ENCODE peak calls at places on chromosomes 6 and 20, in five cellular contexts. K is nephron progenitor cell, R is D721Med, S is WTC11, F is AG04450. I is an unnamed sample.

GRCh38 chr20:31638317-31638716 is 605 bp downstream of the COX4I2 start:
- DNase-seq in K (no peak), R (no peak), S (no peak), F (no peak), I (no peak)

GRCh38 chr6:43286456-43286994 is 11.5 kb upstream of the SLC22A7 start:
- DNase-seq in K (no peak), R (no peak), S (no peak), F (no peak), I (no peak)

GRCh38 chr20:35008411-35009342 is 53.0 kb downstream of the MYH7B start:
- DNase-seq in K (no peak), R (no peak), S (no peak), F (no peak), I (no peak)

GRCh38 chr6:134945045-134945444 is 4.9 kb downstream of the ALDH8A1 start:
- DNase-seq in K (no peak), R (no peak), S (no peak), F (no peak), I (no peak)

GRCh38 chr20:577167-577791 is 32.8 kb downstream of the TCF15 start:
- DNase-seq in K (no peak), R (no peak), S (no peak), F (no peak), I (peak; percentile 28)

GRCh38 chr6:90184334-90185298 is 112.0 kb downstream of the BACH2 start:
- DNase-seq in K (no peak), R (no peak), S (no peak), F (peak; percentile 46), I (no peak)

GRCh38 chr6:170080169-170080827 is 210.6 kb downstream of the DLL1 start:
- DNase-seq in K (no peak), R (no peak), S (no peak), F (no peak), I (no peak)

GRCh38 chr6:104689551-104690205 is 170.0 kb downstream of the HACE1 start:
- DNase-seq in K (no peak), R (peak; percentile 32), S (no peak), F (no peak), I (no peak)

GRCh38 chr6:166382500-166382932 is 224 bp downstream of the MPC1 start:
- DNase-seq in K (no peak), R (no peak), S (no peak), F (no peak), I (no peak)

GRCh38 chr20:24761220-24762065 is 187.6 kb upstream of the CST7 start:
- DNase-seq in K (no peak), R (no peak), S (no peak), F (no peak), I (no peak)

GRCh38 chr6:137361701-137362100 is 132.5 kb downstream of the OLIG3 start:
- DNase-seq in K (no peak), R (no peak), S (no peak), F (no peak), I (no peak)

GRCh38 chr6:20755631-20756030 is 221.4 kb downstream of the CDKAL1 start:
- DNase-seq in K (no peak), R (no peak), S (no peak), F (no peak), I (no peak)

GRCh38 chr20:52461602-52462001 is 270.0 kb upstream of the ZFP64 start:
- DNase-seq in K (no peak), R (no peak), S (no peak), F (no peak), I (no peak)

GRCh38 chr20:45419188-45420091 is 3.5 kb downstream of the PIGT start:
- DNase-seq in K (no peak), R (no peak), S (no peak), F (peak; percentile 63), I (no peak)

GRCh38 chr6:81491486-81492101 is 260.9 kb downstream of the TENT5A start:
- DNase-seq in K (no peak), R (no peak), S (no peak), F (no peak), I (no peak)

GRCh38 chr6:138979813-138980668 is 8.0 kb downstream of the REPS1 start:
- DNase-seq in K (no peak), R (no peak), S (no peak), F (no peak), I (no peak)

GRCh38 chr6:47524136-47524840 is 46.7 kb downstream of the CD2AP start:
- DNase-seq in K (no peak), R (no peak), S (no peak), F (no peak), I (no peak)

GRCh38 chr6:4805553-4806307 is 29.5 kb downstream of the CDYL start:
- DNase-seq in K (peak; percentile 52), R (peak; percentile 42), S (peak; percentile 73), F (no peak), I (peak; percentile 64)

GRCh38 chr6:122838060-122838780 is 49.2 kb downstream of the SMPDL3A start:
- DNase-seq in K (no peak), R (no peak), S (no peak), F (no peak), I (no peak)

GRCh38 chr6:156925718-156926607 is 148.8 kb downstream of the ARID1B start:
- DNase-seq in K (no peak), R (no peak), S (no peak), F (no peak), I (no peak)

GRCh38 chr6:147054871-147055270 is 149.3 kb upstream of the STXBP5 start:
- DNase-seq in K (no peak), R (no peak), S (no peak), F (no peak), I (no peak)

GRCh38 chr6:152273638-152274037 is 363.5 kb downstream of the SYNE1 start:
- DNase-seq in K (no peak), R (peak; percentile 26), S (peak; percentile 30), F (no peak), I (peak; percentile 16)

GRCh38 chr20:38779247-38780097 is 26.0 kb upstream of the PPP1R16B start:
- DNase-seq in K (no peak), R (no peak), S (peak; percentile 45), F (no peak), I (no peak)

DNA sequence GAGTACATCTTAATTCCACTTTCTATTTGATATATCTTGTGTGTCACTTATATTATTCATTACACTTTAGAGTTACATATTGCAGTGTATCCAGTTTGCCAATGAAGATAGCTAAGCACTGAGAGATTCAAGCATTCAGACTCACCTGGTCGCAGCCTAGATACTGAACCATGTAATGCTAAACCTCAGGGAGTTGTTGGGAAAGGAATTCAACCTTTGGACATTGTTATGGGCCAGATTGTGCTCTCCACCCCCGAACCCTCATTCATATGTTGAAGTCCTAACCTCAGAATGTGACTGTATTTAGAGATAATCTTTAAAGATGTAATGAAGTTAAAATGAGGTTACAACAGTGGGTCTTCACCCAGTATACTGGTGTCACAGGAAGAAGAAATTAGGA is 13.8 kb upstream of the KIF16B start:
- DNase-seq in K (no peak), R (no peak), S (no peak), F (no peak), I (no peak)
- TF ChIP-seq CTCF in K (no peak), R (no peak), S (no peak), F (no peak), I (no peak)

GRCh38 chr6:111552999-111553398 is 52.7 kb downstream of the TRAF3IP2 start:
- DNase-seq in K (no peak), R (no peak), S (no peak), F (no peak), I (no peak)

GRCh38 chr6:111556004-111556403 is 49.7 kb downstream of the TRAF3IP2 start:
- DNase-seq in K (no peak), R (no peak), S (no peak), F (no peak), I (no peak)

GRCh38 chr6:111553580-111553979 is 52.1 kb downstream of the TRAF3IP2 start:
- DNase-seq in K (no peak), R (no peak), S (no peak), F (no peak), I (no peak)

GRCh38 chr6:111552241-111552744 is 53.4 kb downstream of the TRAF3IP2 start:
- DNase-seq in K (peak; percentile 51), R (no peak), S (peak; percentile 31), F (peak; percentile 95), I (peak; percentile 42)

DNA sequence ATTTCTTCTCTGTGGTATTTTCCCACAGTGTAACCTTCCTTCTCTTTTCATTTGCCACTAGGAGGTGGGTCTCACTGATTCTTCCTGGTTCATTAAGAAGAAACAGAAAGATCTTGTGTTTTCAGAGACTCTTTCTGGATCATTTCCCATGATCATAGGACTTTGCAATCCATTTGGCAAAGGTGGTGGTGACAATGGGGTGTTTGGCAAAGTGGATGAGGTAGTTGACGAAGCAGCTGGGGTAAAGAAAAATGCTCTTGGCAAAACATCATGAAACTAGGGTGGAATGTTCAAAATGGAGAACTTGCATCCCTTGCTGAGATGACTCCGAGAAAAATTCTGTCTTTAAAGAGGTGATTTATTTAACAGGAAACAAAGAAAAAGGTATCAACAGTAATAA is 50.6 kb downstream of the TRAF3IP2 start:
- DNase-seq in K (no peak), R (no peak), S (no peak), F (no peak), I (no peak)
- TF ChIP-seq CTCF in K (no peak), R (no peak), S (no peak), F (peak; percentile 25), I (no peak)

DNA sequence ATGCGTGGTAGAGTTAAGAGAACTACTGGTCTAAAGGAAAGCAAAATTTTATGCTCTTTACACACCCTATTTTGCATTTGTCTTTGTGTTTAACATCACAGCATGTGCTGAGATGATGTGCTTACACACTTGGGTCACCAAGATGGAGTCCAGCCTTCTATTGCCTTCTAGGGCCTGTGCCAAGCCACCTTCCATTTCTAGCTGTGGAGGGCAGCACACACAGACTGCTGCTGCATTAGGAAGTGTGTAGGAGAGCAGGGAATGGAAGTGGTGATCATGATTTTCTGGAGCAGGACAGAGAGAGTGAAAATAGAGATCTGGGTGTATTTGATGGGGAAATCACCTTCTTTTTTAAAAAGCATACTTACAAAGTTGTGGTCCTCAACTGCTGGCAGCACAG is 191.6 kb downstream of the SOX4 start:
- DNase-seq in K (no peak), R (no peak), S (no peak), F (no peak), I (no peak)
- TF ChIP-seq CTCF in K (no peak), R (no peak), S (no peak), F (no peak), I (no peak)

GRCh38 chr6:50653253-50653652 is 60.1 kb upstream of the TFAP2D start:
- DNase-seq in K (no peak), R (no peak), S (no peak), F (no peak), I (no peak)

GRCh38 chr6:50657513-50657912 is 55.8 kb upstream of the TFAP2D start:
- DNase-seq in K (no peak), R (no peak), S (no peak), F (no peak), I (no peak)

GRCh38 chr6:50654155-50654554 is 59.2 kb upstream of the TFAP2D start:
- DNase-seq in K (no peak), R (no peak), S (no peak), F (no peak), I (no peak)

GRCh38 chr6:50658561-50658960 is 54.8 kb upstream of the TFAP2D start:
- DNase-seq in K (no peak), R (no peak), S (no peak), F (no peak), I (no peak)

DNA sequence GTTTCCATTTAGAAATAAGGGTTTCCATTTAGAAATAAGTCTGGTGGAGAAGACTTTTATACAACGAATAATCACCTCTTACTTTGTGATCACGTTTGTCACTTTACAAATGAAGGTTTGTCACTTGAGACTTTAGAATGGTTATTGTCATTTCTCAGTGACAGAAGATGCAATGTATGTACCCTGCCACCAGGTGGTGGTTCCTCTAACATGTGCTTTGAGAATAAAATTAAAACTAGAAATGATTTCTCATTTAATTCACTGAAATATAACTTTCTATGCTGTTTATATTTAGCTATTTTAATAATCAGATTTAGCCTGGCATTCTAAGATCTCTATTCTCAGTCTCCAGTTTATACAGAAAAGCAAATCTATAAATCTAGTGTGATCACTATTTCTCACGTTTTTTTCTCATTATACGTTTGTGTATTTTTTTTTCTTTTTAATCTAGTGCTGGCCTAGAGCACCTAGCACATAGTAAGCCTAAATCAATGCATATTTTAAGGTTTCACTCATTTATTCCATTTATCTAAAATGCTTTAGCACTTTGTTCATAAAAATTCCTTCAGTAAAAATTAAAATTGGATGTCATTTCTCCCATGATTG is 57.4 kb upstream of the TFAP2D start:
- DNase-seq in K (no peak), R (no peak), S (no peak), F (no peak), I (no peak)
- TF ChIP-seq CTCF in K (peak; percentile 72), R (peak; percentile 59), S (peak; percentile 43), F (peak; percentile 47), I (peak; percentile 90)